ENCODE peak calls at places on chromosomes 16 and 17, in seven cellular contexts. One of them, this sample, is unnamed.

GRCh38 chr16:8572919-8573724 is 17.2 kb downstream of the TMEM114 start:
- DNase-seq in retina: peak
- DNase-seq in mesendoderm: peak
- DNase-seq in spleen: no peak
- DNase-seq in RPMI8226: peak
- DNase-seq in left lung: no peak
- DNase-seq in left cardiac atrium: no peak
- DNase-seq in this sample: peak

GRCh38 chr17:62778990-62779681 is 29.0 kb downstream of the MARCHF10 start:
- DNase-seq in retina: no peak
- DNase-seq in mesendoderm: no peak
- DNase-seq in spleen: no peak
- DNase-seq in RPMI8226: peak
- DNase-seq in left lung: peak
- DNase-seq in left cardiac atrium: peak
- DNase-seq in this sample: peak

GRCh38 chr16:67565470-67566100 is 3.3 kb downstream of the CTCF start:
- DNase-seq in retina: no peak
- DNase-seq in mesendoderm: no peak
- DNase-seq in spleen: no peak
- DNase-seq in RPMI8226: no peak
- DNase-seq in left lung: no peak
- DNase-seq in left cardiac atrium: no peak
- DNase-seq in this sample: no peak

GRCh38 chr17:22374741-22375140 is 682.4 kb downstream of the KCNJ18 start:
- DNase-seq in retina: no peak
- DNase-seq in mesendoderm: no peak
- DNase-seq in spleen: no peak
- DNase-seq in RPMI8226: no peak
- DNase-seq in left lung: no peak
- DNase-seq in left cardiac atrium: no peak
- DNase-seq in this sample: no peak

GRCh38 chr17:15409721-15410247 is 57.6 kb downstream of the CDRT4 start:
- DNase-seq in retina: peak
- DNase-seq in mesendoderm: no peak
- DNase-seq in spleen: no peak
- DNase-seq in RPMI8226: no peak
- DNase-seq in left lung: no peak
- DNase-seq in left cardiac atrium: peak
- DNase-seq in this sample: no peak

GRCh38 chr16:7449306-7449705 is 116.7 kb downstream of the RBFOX1 start:
- DNase-seq in retina: no peak
- DNase-seq in mesendoderm: no peak
- DNase-seq in spleen: no peak
- DNase-seq in RPMI8226: no peak
- DNase-seq in left lung: no peak
- DNase-seq in left cardiac atrium: no peak
- DNase-seq in this sample: no peak

GRCh38 chr17:48416971-48417370 is 13.0 kb downstream of the SKAP1 start:
- DNase-seq in retina: no peak
- DNase-seq in mesendoderm: no peak
- DNase-seq in spleen: no peak
- DNase-seq in RPMI8226: peak
- DNase-seq in left lung: no peak
- DNase-seq in left cardiac atrium: no peak
- DNase-seq in this sample: no peak

GRCh38 chr17:27294689-27295630 is 1.0 kb downstream of the WSB1 start:
- DNase-seq in retina: no peak
- DNase-seq in mesendoderm: peak
- DNase-seq in spleen: no peak
- DNase-seq in RPMI8226: peak
- DNase-seq in left lung: no peak
- DNase-seq in left cardiac atrium: peak
- DNase-seq in this sample: peak

GRCh38 chr17:1736348-1737281 is 6.1 kb upstream of the SERPINF2 start:
- DNase-seq in retina: peak
- DNase-seq in mesendoderm: no peak
- DNase-seq in spleen: peak
- DNase-seq in RPMI8226: peak
- DNase-seq in left lung: peak
- DNase-seq in left cardiac atrium: peak
- DNase-seq in this sample: no peak

GRCh38 chr17:9199474-9200196 is 178.3 kb downstream of the NTN1 start:
- DNase-seq in retina: no peak
- DNase-seq in mesendoderm: peak
- DNase-seq in spleen: peak
- DNase-seq in RPMI8226: no peak
- DNase-seq in left lung: no peak
- DNase-seq in left cardiac atrium: no peak
- DNase-seq in this sample: peak

GRCh38 chr17:14245002-14245401 is 8.3 kb upstream of the CDRT15 start:
- DNase-seq in retina: no peak
- DNase-seq in mesendoderm: peak
- DNase-seq in spleen: no peak
- DNase-seq in RPMI8226: no peak
- DNase-seq in left lung: no peak
- DNase-seq in left cardiac atrium: no peak
- DNase-seq in this sample: no peak

GRCh38 chr17:8892338-8892690 is 24.8 kb upstream of the PIK3R6 start:
- DNase-seq in retina: no peak
- DNase-seq in mesendoderm: no peak
- DNase-seq in spleen: no peak
- DNase-seq in RPMI8226: peak
- DNase-seq in left lung: no peak
- DNase-seq in left cardiac atrium: no peak
- DNase-seq in this sample: no peak

GRCh38 chr16:84044108-84044488 is 1.5 kb upstream of the SLC38A8 start:
- DNase-seq in retina: no peak
- DNase-seq in mesendoderm: peak
- DNase-seq in spleen: peak
- DNase-seq in RPMI8226: peak
- DNase-seq in left lung: peak
- DNase-seq in left cardiac atrium: no peak
- DNase-seq in this sample: peak

GRCh38 chr16:79297297-79297696 is 303.2 kb downstream of the MAF start:
- DNase-seq in retina: no peak
- DNase-seq in mesendoderm: no peak
- DNase-seq in spleen: no peak
- DNase-seq in RPMI8226: no peak
- DNase-seq in left lung: no peak
- DNase-seq in left cardiac atrium: no peak
- DNase-seq in this sample: no peak

GRCh38 chr16:74560912-74561311 is 46.0 kb downstream of the GLG1 start:
- DNase-seq in retina: no peak
- DNase-seq in mesendoderm: no peak
- DNase-seq in spleen: no peak
- DNase-seq in RPMI8226: no peak
- DNase-seq in left lung: no peak
- DNase-seq in left cardiac atrium: no peak
- DNase-seq in this sample: no peak

This sample was measured in H9.